ENCODE peak calls at places on chromosome 13, in ten cellular contexts. One of them, this sample, is unnamed.

GRCh38 chr13:97986841-97987240 is 33.4 kb downstream of the IPO5 start:
- DNase-seq in upper lobe of right lung: no peak
- DNase-seq in IMR-90: no peak
- DNase-seq in Caco-2: no peak
- DNase-seq in SK-N-SH: no peak
- DNase-seq in CD8-positive, alpha-beta T cell: no peak
- DNase-seq in thyroid gland: no peak
- DNase-seq in MM.1S: peak; percentile 40
- DNase-seq in tibial artery: no peak
- DNase-seq in lung: no peak
- DNase-seq in this sample: no peak

GRCh38 chr13:46743191-46743590 is 53.8 kb downstream of the ESD start:
- DNase-seq in MM.1S: no peak
- DNase-seq in CD8-positive, alpha-beta T cell: no peak
- DNase-seq in Caco-2: no peak
- DNase-seq in IMR-90: peak; percentile 31
- DNase-seq in thyroid gland: no peak
- DNase-seq in SK-N-SH: no peak
- DNase-seq in tibial artery: no peak
- DNase-seq in upper lobe of right lung: no peak
- DNase-seq in lung: no peak
- DNase-seq in this sample: no peak

GRCh38 chr13:61111529-61111928 is 304.1 kb downstream of the PCDH20 start:
- DNase-seq in MM.1S: no peak
- DNase-seq in SK-N-SH: peak; percentile 7
- DNase-seq in Caco-2: no peak
- DNase-seq in lung: no peak
- DNase-seq in IMR-90: no peak
- DNase-seq in tibial artery: no peak
- DNase-seq in upper lobe of right lung: no peak
- DNase-seq in thyroid gland: no peak
- DNase-seq in CD8-positive, alpha-beta T cell: no peak
- DNase-seq in this sample: no peak

GRCh38 chr13:110835721-110836599 is 78.9 kb downstream of the ANKRD10 start:
- DNase-seq in thyroid gland: no peak
- DNase-seq in MM.1S: no peak
- DNase-seq in IMR-90: no peak
- DNase-seq in CD8-positive, alpha-beta T cell: no peak
- DNase-seq in lung: no peak
- DNase-seq in SK-N-SH: no peak
- DNase-seq in tibial artery: no peak
- DNase-seq in Caco-2: no peak
- DNase-seq in upper lobe of right lung: no peak
- DNase-seq in this sample: no peak

GRCh38 chr13:44406617-44407016 is 33.0 kb downstream of the SERP2 start:
- DNase-seq in Caco-2: no peak
- DNase-seq in SK-N-SH: no peak
- DNase-seq in lung: no peak
- DNase-seq in CD8-positive, alpha-beta T cell: no peak
- DNase-seq in tibial artery: no peak
- DNase-seq in IMR-90: no peak
- DNase-seq in MM.1S: no peak
- DNase-seq in thyroid gland: no peak
- DNase-seq in upper lobe of right lung: no peak
- DNase-seq in this sample: no peak

GRCh38 chr13:78978381-78978998 is 319.5 kb upstream of the OBI1 start:
- DNase-seq in Caco-2: peak; percentile 65
- DNase-seq in IMR-90: peak; percentile 61
- DNase-seq in lung: peak; percentile 51
- DNase-seq in thyroid gland: peak; percentile 21
- DNase-seq in upper lobe of right lung: no peak
- DNase-seq in SK-N-SH: peak; percentile 34
- DNase-seq in MM.1S: peak; percentile 78
- DNase-seq in tibial artery: no peak
- DNase-seq in CD8-positive, alpha-beta T cell: no peak
- DNase-seq in this sample: peak; percentile 10

GRCh38 chr13:41955605-41956004 is 5.3 kb downstream of the VWA8 start:
- DNase-seq in upper lobe of right lung: no peak
- DNase-seq in MM.1S: no peak
- DNase-seq in Caco-2: no peak
- DNase-seq in thyroid gland: no peak
- DNase-seq in tibial artery: no peak
- DNase-seq in lung: no peak
- DNase-seq in SK-N-SH: no peak
- DNase-seq in CD8-positive, alpha-beta T cell: no peak
- DNase-seq in IMR-90: no peak
- DNase-seq in this sample: no peak

GRCh38 chr13:43307921-43308433 is 284.6 kb downstream of the DNAJC15 start:
- DNase-seq in thyroid gland: peak; percentile 89
- DNase-seq in lung: peak; percentile 77
- DNase-seq in tibial artery: peak; percentile 78
- DNase-seq in CD8-positive, alpha-beta T cell: no peak
- DNase-seq in Caco-2: peak; percentile 51
- DNase-seq in upper lobe of right lung: peak; percentile 87
- DNase-seq in MM.1S: no peak
- DNase-seq in SK-N-SH: peak; percentile 71
- DNase-seq in IMR-90: peak; percentile 87
- DNase-seq in this sample: no peak

GRCh38 chr13:112807653-112808376 is 118.0 kb downstream of the ATP11A start:
- DNase-seq in upper lobe of right lung: no peak
- DNase-seq in tibial artery: peak; percentile 52
- DNase-seq in lung: no peak
- DNase-seq in MM.1S: no peak
- DNase-seq in SK-N-SH: no peak
- DNase-seq in Caco-2: no peak
- DNase-seq in CD8-positive, alpha-beta T cell: no peak
- DNase-seq in thyroid gland: no peak
- DNase-seq in IMR-90: no peak
- DNase-seq in this sample: peak; percentile 69

GRCh38 chr13:33789067-33789606 is 28.8 kb upstream of the RFC3 start:
- DNase-seq in tibial artery: no peak
- DNase-seq in MM.1S: no peak
- DNase-seq in SK-N-SH: no peak
- DNase-seq in lung: no peak
- DNase-seq in IMR-90: no peak
- DNase-seq in Caco-2: no peak
- DNase-seq in upper lobe of right lung: no peak
- DNase-seq in CD8-positive, alpha-beta T cell: no peak
- DNase-seq in thyroid gland: no peak
- DNase-seq in this sample: no peak

GRCh38 chr13:48121733-48122132 is 26.8 kb upstream of the MED4 start:
- DNase-seq in thyroid gland: peak; percentile 49
- DNase-seq in SK-N-SH: no peak
- DNase-seq in upper lobe of right lung: no peak
- DNase-seq in CD8-positive, alpha-beta T cell: no peak
- DNase-seq in lung: no peak
- DNase-seq in IMR-90: no peak
- DNase-seq in tibial artery: no peak
- DNase-seq in MM.1S: no peak
- DNase-seq in Caco-2: no peak
- DNase-seq in this sample: no peak

GRCh38 chr13:25973576-25973975 is 78.2 kb downstream of the SHISA2 start:
- DNase-seq in MM.1S: no peak
- DNase-seq in SK-N-SH: no peak
- DNase-seq in CD8-positive, alpha-beta T cell: peak; percentile 63
- DNase-seq in thyroid gland: peak; percentile 6
- DNase-seq in Caco-2: no peak
- DNase-seq in upper lobe of right lung: no peak
- DNase-seq in IMR-90: no peak
- DNase-seq in tibial artery: no peak
- DNase-seq in lung: no peak
- DNase-seq in this sample: no peak

GRCh38 chr13:110624766-110625756 is 9.7 kb downstream of the NAXD start:
- DNase-seq in CD8-positive, alpha-beta T cell: no peak
- DNase-seq in lung: no peak
- DNase-seq in Caco-2: no peak
- DNase-seq in MM.1S: no peak
- DNase-seq in IMR-90: no peak
- DNase-seq in SK-N-SH: no peak
- DNase-seq in upper lobe of right lung: no peak
- DNase-seq in tibial artery: no peak
- DNase-seq in thyroid gland: no peak
- DNase-seq in this sample: peak; percentile 48

DNA sequence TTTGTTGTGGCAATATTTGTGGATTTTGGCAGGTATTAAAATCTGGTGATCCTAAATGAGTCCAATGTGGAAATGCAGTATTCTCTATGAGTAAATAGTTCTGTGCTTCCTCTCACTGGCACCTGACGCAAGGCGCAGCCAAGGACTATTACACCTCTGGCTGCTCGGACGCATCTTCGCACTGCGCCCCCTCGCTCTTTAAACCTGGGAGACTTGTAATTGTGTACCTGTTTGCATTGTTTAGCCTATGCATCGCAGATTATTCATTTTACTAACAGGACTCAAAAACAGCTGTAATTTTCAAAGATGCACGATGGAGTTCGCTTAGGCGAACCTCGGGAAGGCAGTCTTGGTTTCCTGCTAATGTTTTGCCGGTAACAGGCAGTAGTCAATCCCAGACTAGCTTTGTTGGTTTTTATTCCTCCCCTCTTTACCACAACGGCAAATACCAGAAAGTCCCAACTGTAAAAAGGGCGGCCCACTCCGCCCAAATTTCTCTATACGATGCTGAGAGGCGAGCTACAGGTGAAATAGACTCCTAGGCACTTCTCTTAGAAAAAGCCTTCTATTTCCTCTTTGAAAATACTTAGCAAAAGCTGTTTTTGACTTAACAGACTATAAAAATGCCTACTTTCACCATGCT is 113.3 kb downstream of the KCNRG start:
- DNase-seq in MM.1S: peak; percentile 34
- DNase-seq in IMR-90: no peak
- DNase-seq in lung: no peak
- DNase-seq in thyroid gland: no peak
- DNase-seq in tibial artery: no peak
- DNase-seq in SK-N-SH: no peak
- DNase-seq in upper lobe of right lung: no peak
- DNase-seq in CD8-positive, alpha-beta T cell: no peak
- DNase-seq in Caco-2: no peak
- DNase-seq in this sample: peak; percentile 56
- H3K27me3 ChIP-seq in MM.1S: peaks cover 16% of the 10 kb centered on the region
- H3K27me3 ChIP-seq in IMR-90: peaks cover 18% of the 10 kb centered on the region
- H3K27me3 ChIP-seq in lung: no peaks in the 10 kb centered on the region
- H3K27me3 ChIP-seq in thyroid gland: peaks cover 41% of the 10 kb centered on the region
- H3K27me3 ChIP-seq in tibial artery: peaks cover 2% of the 10 kb centered on the region
- H3K27me3 ChIP-seq in SK-N-SH: no peaks in the 10 kb centered on the region
- H3K27me3 ChIP-seq in upper lobe of right lung: peaks cover 54% of the 10 kb centered on the region
- H3K27me3 ChIP-seq in CD8-positive, alpha-beta T cell: peaks cover 60% of the 10 kb centered on the region
- H3K27me3 ChIP-seq in Caco-2: no peaks in the 10 kb centered on the region
- H3K27me3 ChIP-seq in this sample: peaks cover 87% of the 10 kb centered on the region

GRCh38 chr13:80376554-80376953 is 35.6 kb upstream of the SPRY2 start:
- DNase-seq in thyroid gland: no peak
- DNase-seq in lung: no peak
- DNase-seq in MM.1S: no peak
- DNase-seq in upper lobe of right lung: no peak
- DNase-seq in SK-N-SH: no peak
- DNase-seq in Caco-2: no peak
- DNase-seq in tibial artery: no peak
- DNase-seq in CD8-positive, alpha-beta T cell: no peak
- DNase-seq in IMR-90: no peak
- DNase-seq in this sample: no peak
- H3K4me3 ChIP-seq in thyroid gland: no peak overlapping the region
- H3K4me3 ChIP-seq in lung: no peak overlapping the region
- H3K4me3 ChIP-seq in MM.1S: no peak overlapping the region
- H3K4me3 ChIP-seq in upper lobe of right lung: no peak overlapping the region
- H3K4me3 ChIP-seq in SK-N-SH: no peak overlapping the region
- H3K4me3 ChIP-seq in Caco-2: no peak overlapping the region
- H3K4me3 ChIP-seq in tibial artery: no peak overlapping the region
- H3K4me3 ChIP-seq in CD8-positive, alpha-beta T cell: no peak overlapping the region
- H3K4me3 ChIP-seq in IMR-90: no peak overlapping the region
- H3K4me3 ChIP-seq in this sample: no peak overlapping the region

GRCh38 chr13:77042566-77043177 is 15.7 kb upstream of the FBXL3 start:
- DNase-seq in upper lobe of right lung: no peak
- DNase-seq in thyroid gland: no peak
- DNase-seq in CD8-positive, alpha-beta T cell: no peak
- DNase-seq in MM.1S: no peak
- DNase-seq in lung: no peak
- DNase-seq in IMR-90: peak; percentile 46
- DNase-seq in Caco-2: peak; percentile 22
- DNase-seq in tibial artery: no peak
- DNase-seq in SK-N-SH: no peak
- DNase-seq in this sample: no peak

GRCh38 chr13:77053192-77053591 is 26.2 kb upstream of the FBXL3 start:
- DNase-seq in Caco-2: no peak
- DNase-seq in SK-N-SH: no peak
- DNase-seq in thyroid gland: no peak
- DNase-seq in IMR-90: no peak
- DNase-seq in lung: no peak
- DNase-seq in MM.1S: no peak
- DNase-seq in CD8-positive, alpha-beta T cell: no peak
- DNase-seq in upper lobe of right lung: no peak
- DNase-seq in tibial artery: no peak
- DNase-seq in this sample: no peak

GRCh38 chr13:77047649-77048343 is 20.8 kb upstream of the FBXL3 start:
- DNase-seq in MM.1S: no peak
- DNase-seq in lung: no peak
- DNase-seq in IMR-90: no peak
- DNase-seq in upper lobe of right lung: no peak
- DNase-seq in Caco-2: no peak
- DNase-seq in tibial artery: no peak
- DNase-seq in thyroid gland: no peak
- DNase-seq in CD8-positive, alpha-beta T cell: no peak
- DNase-seq in SK-N-SH: no peak
- DNase-seq in this sample: peak; percentile 18

DNA sequence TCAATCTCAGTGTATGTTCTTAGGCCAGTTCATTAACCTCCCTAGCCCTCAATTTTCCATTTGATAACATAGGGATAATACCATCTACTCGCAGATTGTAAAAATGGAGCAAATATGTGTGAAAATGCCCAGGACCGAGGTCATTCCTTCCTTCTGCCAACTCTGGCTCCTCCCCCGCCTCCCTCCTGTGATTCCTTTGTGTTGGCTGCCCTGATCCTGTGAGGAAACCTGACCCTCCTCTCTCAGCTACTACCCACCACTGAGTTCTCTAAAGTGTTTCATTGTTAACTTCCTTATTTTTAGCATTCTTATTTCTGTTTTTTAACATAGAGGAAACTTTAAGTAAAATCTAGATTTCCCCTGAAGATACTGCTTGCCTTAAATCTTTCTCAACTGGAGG is 21.6 kb upstream of the FBXL3 start:
- DNase-seq in Caco-2: no peak
- DNase-seq in SK-N-SH: no peak
- DNase-seq in IMR-90: no peak
- DNase-seq in CD8-positive, alpha-beta T cell: no peak
- DNase-seq in thyroid gland: no peak
- DNase-seq in lung: no peak
- DNase-seq in MM.1S: no peak
- DNase-seq in tibial artery: no peak
- DNase-seq in upper lobe of right lung: no peak
- DNase-seq in this sample: peak; percentile 64
- H3K36me3 ChIP-seq in Caco-2: no peaks in the 10 kb centered on the region
- H3K36me3 ChIP-seq in SK-N-SH: peaks cover 53% of the 10 kb centered on the region
- H3K36me3 ChIP-seq in IMR-90: peaks cover 24% of the 10 kb centered on the region
- H3K36me3 ChIP-seq in CD8-positive, alpha-beta T cell: peaks cover 43% of the 10 kb centered on the region
- H3K36me3 ChIP-seq in thyroid gland: peaks cover 14% of the 10 kb centered on the region
- H3K36me3 ChIP-seq in lung: peaks cover 13% of the 10 kb centered on the region
- H3K36me3 ChIP-seq in MM.1S: peaks cover 7% of the 10 kb centered on the region
- H3K36me3 ChIP-seq in tibial artery: peaks cover 45% of the 10 kb centered on the region
- H3K36me3 ChIP-seq in upper lobe of right lung: peaks cover 79% of the 10 kb centered on the region
- H3K36me3 ChIP-seq in this sample: no peaks in the 10 kb centered on the region

GRCh38 chr13:108816381-108816780 is 187.0 kb downstream of the MYO16 start:
- DNase-seq in lung: no peak
- DNase-seq in thyroid gland: no peak
- DNase-seq in CD8-positive, alpha-beta T cell: no peak
- DNase-seq in IMR-90: no peak
- DNase-seq in SK-N-SH: no peak
- DNase-seq in MM.1S: no peak
- DNase-seq in tibial artery: no peak
- DNase-seq in Caco-2: no peak
- DNase-seq in upper lobe of right lung: no peak
- DNase-seq in this sample: no peak
- H3K27me3 ChIP-seq in lung: no peaks in the 10 kb centered on the region
- H3K27me3 ChIP-seq in thyroid gland: no peaks in the 10 kb centered on the region
- H3K27me3 ChIP-seq in CD8-positive, alpha-beta T cell: no peaks in the 10 kb centered on the region
- H3K27me3 ChIP-seq in IMR-90: no peaks in the 10 kb centered on the region
- H3K27me3 ChIP-seq in SK-N-SH: no peaks in the 10 kb centered on the region
- H3K27me3 ChIP-seq in MM.1S: no peaks in the 10 kb centered on the region
- H3K27me3 ChIP-seq in tibial artery: no peaks in the 10 kb centered on the region
- H3K27me3 ChIP-seq in Caco-2: no peaks in the 10 kb centered on the region
- H3K27me3 ChIP-seq in upper lobe of right lung: no peaks in the 10 kb centered on the region
- H3K27me3 ChIP-seq in this sample: no peaks in the 10 kb centered on the region